ENCODE peak calls at places on chromosomes 6 and 20, in four cellular contexts. I is choroid plexus epithelial cell; O is activated CD8-positive, alpha-beta T cell treated with anti-CD3 and anti-CD28 coated beads for 36 hours; H is heart right ventricle. Z is an unnamed sample.

GRCh38 chr20:61356171-61356570 is 104.1 kb downstream of the CDH4 start:
- DNase-seq in H (no peak), O (no peak), I (no peak), Z (no peak)

GRCh38 chr6:3355011-3355357 is 96.2 kb downstream of the PSMG4 start:
- DNase-seq in O (no peak), I (no peak), H (no peak), Z (no peak)

GRCh38 chr6:28402197-28402596 is 2.6 kb upstream of the ZSCAN12 start:
- DNase-seq in H (no peak), I (no peak), O (no peak), Z (no peak)

GRCh38 chr6:170030284-170031095 is 260.4 kb downstream of the DLL1 start:
- DNase-seq in O (no peak), I (no peak), H (no peak), Z (no peak)

GRCh38 chr6:149043476-149044130 is 273.9 kb upstream of the TAB2 start:
- DNase-seq in O (peak), I (peak), H (no peak), Z (no peak)

GRCh38 chr20:22717466-22717865 is 133.1 kb upstream of the FOXA2 start:
- DNase-seq in H (peak), O (no peak), I (peak), Z (no peak)

GRCh38 chr20:44776977-44777376 is 31.3 kb downstream of the KCNK15 start:
- DNase-seq in I (peak), H (peak), O (peak), Z (no peak)

GRCh38 chr6:30741789-30742315 is 635 bp downstream of the FLOT1 start:
- DNase-seq in O (peak), H (peak), I (no peak), Z (no peak)

GRCh38 chr6:11921017-11921438 is 91.1 kb upstream of the HIVEP1 start:
- DNase-seq in I (peak), O (no peak), H (no peak), Z (peak)

GRCh38 chr6:38012573-38012972 is 193.0 kb downstream of the ZFAND3 start:
- DNase-seq in O (peak), I (peak), H (no peak), Z (peak)

GRCh38 chr6:152089992-152090391 is 282.5 kb downstream of the ESR1 start:
- DNase-seq in O (no peak), H (no peak), I (peak), Z (peak)

GRCh38 chr6:138509371-138509770 is 10.1 kb upstream of the NHSL1 start:
- DNase-seq in I (peak), H (peak), O (peak), Z (peak)

GRCh38 chr6:3226422-3227362 is 761 bp downstream of the TUBB2B start:
- DNase-seq in O (peak), H (no peak), I (no peak), Z (peak)

GRCh38 chr20:3072530-3073250 is 1.3 kb downstream of the OXT start:
- DNase-seq in H (no peak), I (no peak), O (no peak), Z (no peak)

GRCh38 chr6:25007269-25007699 is 71.5 kb upstream of the RIPOR2 start:
- DNase-seq in H (no peak), O (peak), I (no peak), Z (no peak)

GRCh38 chr6:1986454-1987243 is 258.8 kb downstream of the GMDS start:
- DNase-seq in O (no peak), H (no peak), I (peak), Z (no peak)

DNA sequence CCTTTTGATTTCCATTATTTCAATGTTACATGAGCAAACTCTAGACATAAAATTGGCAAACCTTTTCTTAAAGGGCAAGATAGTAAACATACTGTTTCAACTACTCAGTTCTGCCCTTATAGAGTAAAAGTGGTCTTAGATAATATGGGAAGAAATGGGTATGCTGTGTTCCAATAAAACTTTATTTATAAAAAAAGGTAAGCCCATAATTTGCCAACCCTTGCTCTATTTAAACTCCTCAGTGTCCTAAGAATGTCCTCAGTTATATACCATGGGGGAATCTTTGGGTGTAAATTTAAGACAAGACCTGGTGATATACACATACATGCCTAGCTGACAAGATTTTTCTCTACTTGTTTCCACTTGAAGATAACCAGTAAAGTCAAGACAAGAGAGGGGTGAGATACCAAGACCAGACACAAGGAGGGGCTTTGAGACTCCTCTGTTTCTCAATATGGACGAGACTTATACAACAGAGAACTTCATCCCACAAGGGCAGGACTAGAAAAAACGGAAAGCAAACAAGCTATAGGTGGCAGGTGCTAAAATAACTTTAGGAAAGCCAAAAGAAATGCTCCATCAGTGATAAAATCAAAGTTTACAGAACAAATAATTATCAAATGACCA is 10.5 kb downstream of the SNX3 start:
- DNase-seq in I (peak), H (no peak), O (peak), Z (peak)
- TF ChIP-seq CTCF in I (peak), H (peak), O (peak), Z (peak)

GRCh38 chr20:49765413-49765736 is 47.3 kb upstream of the SLC9A8 start:
- DNase-seq in I (no peak), H (no peak), O (no peak), Z (no peak)

GRCh38 chr20:49765846-49766541 is 46.6 kb upstream of the SLC9A8 start:
- DNase-seq in I (no peak), O (no peak), H (no peak), Z (no peak)

GRCh38 chr20:49766979-49767419 is 45.6 kb upstream of the SLC9A8 start:
- DNase-seq in I (no peak), O (peak), H (no peak), Z (no peak)

GRCh38 chr20:49759266-49759950 is 45.7 kb upstream of the B4GALT5 start:
- DNase-seq in I (no peak), O (no peak), H (no peak), Z (no peak)

DNA sequence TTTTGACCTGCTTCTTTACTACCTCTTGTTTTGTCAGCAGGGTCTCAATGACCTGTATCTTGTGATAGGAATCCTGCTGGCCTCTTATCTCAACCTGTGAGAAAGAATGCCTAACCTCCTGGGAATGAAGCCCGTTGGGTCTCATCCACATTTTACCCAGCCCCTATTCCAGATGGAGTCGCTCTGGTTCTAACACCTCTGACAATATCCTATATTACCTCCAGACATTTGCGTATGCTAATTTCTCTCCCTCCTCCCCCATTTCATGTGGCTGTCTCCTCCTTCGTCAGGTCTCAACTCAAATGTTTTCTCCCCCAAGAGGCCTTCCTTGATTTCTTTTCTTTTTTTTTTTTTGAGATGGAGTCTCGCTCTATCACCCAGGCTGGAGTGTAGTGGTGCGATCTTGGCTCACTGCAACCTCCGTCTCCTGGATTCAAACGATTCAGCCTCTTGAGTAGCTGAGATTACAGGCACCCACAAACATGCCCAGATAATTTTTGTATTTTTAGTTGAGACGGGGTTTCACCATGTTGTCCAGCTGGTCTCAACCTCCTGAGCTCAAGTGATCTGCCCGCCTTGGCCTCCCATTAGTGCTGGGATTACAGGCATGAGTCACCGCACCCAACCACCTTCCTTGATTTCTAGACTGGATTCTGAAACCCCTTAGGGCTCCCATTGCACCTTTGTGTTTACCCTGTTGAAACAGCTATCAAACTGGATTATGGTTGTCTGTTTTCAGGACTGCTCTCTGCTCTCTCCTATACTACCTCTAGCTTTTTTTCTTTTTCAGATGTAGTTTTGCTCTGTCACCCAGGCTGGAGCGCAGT is 49.5 kb upstream of the B4GALT5 start:
- DNase-seq in I (no peak), H (no peak), O (no peak), Z (no peak)
- TF ChIP-seq CTCF in I (no peak), H (no peak), O (no peak), Z (no peak)

GRCh38 chr6:158758941-158759479 is 60.2 kb downstream of the EZR start:
- DNase-seq in H (no peak), I (no peak), O (no peak), Z (no peak)

GRCh38 chr6:158759966-158760617 is 59.1 kb downstream of the EZR start:
- DNase-seq in O (no peak), H (no peak), I (no peak), Z (no peak)

GRCh38 chr6:158762787-158763439 is 56.3 kb downstream of the EZR start:
- DNase-seq in I (no peak), O (no peak), H (no peak), Z (no peak)

GRCh38 chr6:158761746-158762145 is 57.4 kb downstream of the EZR start:
- DNase-seq in H (no peak), O (no peak), I (no peak), Z (no peak)

DNA sequence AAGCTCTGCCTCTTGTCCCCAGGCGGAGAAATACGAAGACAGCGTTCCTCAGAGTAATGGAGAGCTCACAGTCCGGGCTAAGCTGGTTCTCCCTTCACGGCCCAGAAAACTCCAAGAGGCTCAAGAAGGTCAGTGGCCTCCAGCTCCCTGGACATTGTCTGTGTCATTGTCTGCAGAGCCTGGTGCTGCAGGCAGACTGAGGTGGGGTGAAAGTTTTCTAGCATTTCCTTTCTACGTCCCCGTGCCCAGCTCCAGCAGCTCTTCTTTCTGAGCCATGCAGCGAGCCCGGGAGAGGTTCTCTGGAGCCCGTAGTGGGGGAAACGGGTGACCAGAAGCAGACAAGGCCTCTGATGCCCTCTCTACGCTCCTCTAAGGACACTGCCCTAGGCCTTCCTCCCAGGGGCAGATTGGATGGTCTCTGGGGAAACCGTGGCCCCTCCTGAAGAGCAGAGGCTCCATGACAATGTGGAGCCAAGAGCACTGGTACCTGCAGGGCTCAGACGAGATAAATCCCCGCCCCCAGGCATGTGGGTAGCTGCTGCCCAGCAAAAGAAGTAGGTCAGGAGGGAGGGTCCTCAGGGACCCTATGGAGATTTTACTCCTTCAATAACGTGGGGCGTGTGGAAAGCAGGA is 58.4 kb downstream of the EZR start:
- DNase-seq in H (no peak), O (no peak), I (no peak), Z (no peak)
- TF ChIP-seq CTCF in H (no peak), O (no peak), I (no peak), Z (no peak)

GRCh38 chr6:127690092-127690491 is 113.1 kb downstream of the C6orf58 start:
- DNase-seq in O (no peak), I (peak), H (no peak), Z (peak)
- TF ChIP-seq CTCF in O (no peak), I (peak), H (peak), Z (peak)

DNA sequence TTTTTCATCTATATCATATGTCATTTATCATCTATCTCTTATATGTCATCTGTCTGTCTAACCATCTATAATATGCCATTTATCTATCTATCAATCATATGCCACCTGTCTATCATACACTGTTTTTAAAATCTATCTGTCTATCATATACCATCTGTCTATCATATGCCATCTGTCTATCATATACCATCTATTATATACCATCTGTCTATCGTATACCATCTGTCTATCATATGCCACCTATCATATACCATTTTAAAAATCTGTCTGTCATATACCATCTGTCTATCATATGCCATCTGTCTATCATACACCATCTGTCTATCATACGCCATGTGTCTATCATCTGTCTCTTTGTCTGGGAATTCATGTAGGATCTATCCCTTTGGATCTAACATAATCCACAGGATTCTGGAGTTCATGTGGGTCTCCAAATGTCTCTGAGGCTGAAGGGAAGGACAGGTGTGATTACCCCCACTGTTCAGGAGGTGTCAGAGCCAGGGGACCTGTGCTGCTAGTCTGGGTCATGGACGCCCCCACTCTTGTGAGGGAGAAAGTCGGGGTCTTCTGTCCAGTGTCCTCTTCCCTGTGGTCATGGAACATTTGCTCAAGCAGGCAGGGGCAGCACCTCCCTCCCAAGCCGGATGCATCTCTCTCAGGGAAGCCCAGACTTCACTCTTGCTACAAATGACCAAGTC is 36.9 kb upstream of the FRMD1 start:
- DNase-seq in H (no peak), O (no peak), I (no peak), Z (no peak)
- TF ChIP-seq CTCF in H (no peak), O (no peak), I (no peak), Z (no peak)

GRCh38 chr6:117275205-117275604 is 9.8 kb downstream of the VGLL2 start:
- DNase-seq in I (no peak), H (no peak), O (no peak), Z (no peak)

GRCh38 chr6:117275711-117276110 is 10.4 kb downstream of the VGLL2 start:
- DNase-seq in I (no peak), H (no peak), O (no peak), Z (no peak)

GRCh38 chr6:117276778-117277177 is 11.4 kb downstream of the VGLL2 start:
- DNase-seq in I (no peak), O (no peak), H (no peak), Z (no peak)

DNA sequence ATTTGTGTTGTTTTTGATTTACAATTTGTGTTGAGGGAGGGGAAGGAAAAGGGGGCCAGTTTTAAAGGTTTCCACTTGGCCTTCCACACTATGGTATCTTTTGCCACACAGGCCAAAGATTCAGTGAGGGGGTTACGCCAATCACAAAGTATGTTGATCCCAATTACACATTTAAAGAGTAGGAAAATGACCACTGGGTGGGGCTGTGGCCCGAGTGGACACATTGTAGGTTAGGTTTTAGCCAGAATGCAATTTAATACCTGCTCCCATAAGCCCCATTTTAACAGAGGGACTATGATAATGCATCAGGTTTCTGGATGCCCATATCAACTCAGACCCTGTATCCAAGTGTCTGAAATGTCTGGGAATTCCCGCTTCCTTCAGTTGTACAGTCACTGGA is 15.6 kb downstream of the VGLL2 start:
- DNase-seq in I (no peak), H (no peak), O (no peak), Z (no peak)
- TF ChIP-seq CTCF in I (peak), H (peak), O (no peak), Z (no peak)

DNA sequence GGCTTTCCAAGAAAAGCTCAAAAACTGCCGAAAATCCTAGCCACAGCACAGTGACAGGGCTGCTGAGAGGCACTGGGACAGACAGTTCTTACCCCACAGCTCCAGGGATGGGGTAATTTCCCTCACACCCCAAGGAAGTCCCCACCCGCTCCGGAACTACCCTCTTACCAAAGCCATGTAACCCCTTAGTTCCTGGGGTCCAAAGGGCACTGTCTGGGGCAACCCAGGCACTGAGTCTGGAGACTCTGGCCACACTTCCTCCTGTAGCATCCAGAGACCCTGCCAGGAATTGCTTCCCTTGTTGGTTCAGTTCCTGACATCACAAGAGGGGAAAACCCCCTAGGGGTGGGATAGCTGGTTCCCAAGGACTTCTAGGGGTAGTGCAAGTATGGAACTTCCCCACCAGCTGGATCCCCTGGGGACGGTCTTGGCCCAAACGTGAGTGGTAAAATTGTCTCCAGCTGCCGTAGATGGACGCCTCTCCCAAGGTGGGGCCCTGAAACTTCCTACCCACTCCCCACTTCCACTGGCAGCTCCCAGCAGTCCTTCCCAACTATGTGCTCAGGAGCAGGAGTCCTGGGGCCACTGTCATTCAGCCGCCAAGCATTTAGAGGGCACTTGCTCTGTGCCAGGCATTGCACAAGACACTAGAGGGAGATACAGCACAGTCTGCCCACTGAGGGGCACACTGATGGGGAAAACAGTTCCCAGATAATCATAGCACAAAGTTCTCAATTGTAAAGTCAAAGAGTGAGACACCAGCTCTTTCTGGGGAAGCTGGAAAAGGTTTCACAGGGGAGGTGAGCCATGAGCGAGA is 17.3 kb upstream of the HCK start:
- DNase-seq in O (no peak), H (no peak), I (no peak), Z (peak)
- TF ChIP-seq CTCF in O (no peak), H (peak), I (peak), Z (no peak)